ENCODE peak calls at places on chromosomes 4 and X, in seven cellular contexts. H, L, R, G, J, E and F are unnamed samples.

GRCh38 chrX:30364229-30364628 is 55.0 kb upstream of the NR0B1 start:
- ATAC-seq in G (peak), R (no peak), L (no peak), J (no peak), E (no peak), H (no peak), F (no peak)

GRCh38 chrX:130877892-130878321 is 25.1 kb downstream of the ENOX2 start:
- ATAC-seq in G (no peak), E (no peak), H (no peak), L (peak), R (no peak), J (no peak), F (no peak)

GRCh38 chr4:162586266-162586665 is 422.5 kb upstream of the FSTL5 start:
- ATAC-seq in H (no peak), J (no peak), R (no peak), L (no peak), E (no peak), G (no peak), F (no peak)

GRCh38 chr4:18318682-18319410 is 297.3 kb upstream of the LCORL start:
- ATAC-seq in E (peak), R (no peak), L (peak), G (peak), H (no peak), J (no peak), F (no peak)

GRCh38 chr4:97639961-97640360 is 503.3 kb downstream of the STPG2 start:
- ATAC-seq in J (no peak), G (no peak), L (no peak), R (no peak), E (no peak), H (no peak), F (no peak)

GRCh38 chr4:1991596-1992434 is 17.0 kb downstream of the NELFA start:
- ATAC-seq in H (no peak), L (peak), J (peak), R (no peak), E (no peak), G (peak), F (no peak)

GRCh38 chr4:19739101-19739651 is 512.5 kb upstream of the SLIT2 start:
- ATAC-seq in J (no peak), H (no peak), E (peak), R (no peak), L (no peak), G (peak), F (no peak)

GRCh38 chr4:1520145-1520661 is 114.0 kb upstream of the NKX1-1 start:
- ATAC-seq in L (peak), E (no peak), H (no peak), J (no peak), R (no peak), G (no peak), F (no peak)

GRCh38 chr4:89539797-89540711 is 232.5 kb upstream of the GPRIN3 start:
- ATAC-seq in J (no peak), L (no peak), H (no peak), E (no peak), G (no peak), R (no peak), F (no peak)

GRCh38 chr4:9866931-9867330 is 85.5 kb downstream of the DRD5 start:
- ATAC-seq in H (no peak), R (no peak), G (no peak), J (no peak), L (no peak), E (no peak), F (no peak)